ENCODE peak calls at places on chromosome 22, in nine cellular contexts. U is pons; A is NCI-H1417; V is epithelial cell of esophagus; G is activated effector memory CD4-positive, alpha-beta T cell treated with Interleukin-2 at 50 U/mL for 16 hours; X is nephron progenitor cell; E is choroid plexus epithelial cell; F is mucosa of gallbladder; K is B cell. C is an unnamed sample.

GRCh38 chr22:39353346-39353745 is 3.6 kb downstream of the SYNGR1 start:
- DNase-seq in U (no peak), A (no peak), X (no peak), F (no peak), K (no peak), G (no peak), E (peak), V (peak), C (no peak)

GRCh38 chr22:50118557-50119168 is 28.9 kb downstream of the MOV10L1 start:
- DNase-seq in E (peak), K (no peak), V (no peak), G (no peak), F (peak), U (no peak), A (no peak), X (no peak), C (no peak)

GRCh38 chr22:28016781-28017557 is 97.9 kb upstream of the PITPNB start:
- DNase-seq in K (no peak), E (no peak), U (no peak), X (no peak), A (no peak), F (no peak), G (no peak), V (no peak), C (no peak)

GRCh38 chr22:20607157-20607907 is 99.9 kb downstream of the MED15 start:
- DNase-seq in F (no peak), X (peak), K (no peak), G (no peak), E (no peak), V (no peak), A (peak), U (no peak), C (no peak)

GRCh38 chr22:44325718-44326548 is 13.2 kb upstream of the SHISAL1 start:
- DNase-seq in V (peak), E (peak), U (no peak), A (peak), F (no peak), K (no peak), G (no peak), X (no peak), C (no peak)

GRCh38 chr22:24588370-24588755 is 4.5 kb downstream of the LRRC75B start:
- DNase-seq in X (no peak), U (peak), K (no peak), G (no peak), F (peak), A (no peak), E (no peak), V (no peak), C (no peak)

GRCh38 chr22:36775589-36775965 is 342 bp downstream of the IFT27 start:
- DNase-seq in V (no peak), K (no peak), F (peak), A (peak), G (no peak), X (peak), E (peak), U (peak), C (peak)

GRCh38 chr22:29151316-29151715 is 54.4 kb upstream of the EMID1 start:
- DNase-seq in V (no peak), F (no peak), A (no peak), E (no peak), G (no peak), U (no peak), X (no peak), K (no peak), C (no peak)

GRCh38 chr22:44145544-44145943 is 35.2 kb upstream of the PARVG start:
- DNase-seq in F (no peak), G (no peak), K (no peak), U (no peak), A (peak), V (no peak), X (no peak), E (no peak), C (no peak)

GRCh38 chr22:48919187-48919590 is 908.5 kb downstream of the BRD1 start:
- DNase-seq in K (no peak), G (no peak), X (no peak), U (no peak), F (no peak), V (peak), A (peak), E (no peak), C (no peak)